ENCODE peak calls at places on chromosomes 3 and 15, in four cellular contexts. M is activated CD4-positive, alpha-beta T cell treated with anti-CD3 and anti-CD28 coated beads, Interleukin-2, amount 50 U/mL, for 24 hours; O is stimulated activated CD8-positive, alpha-beta memory T cell treated with anti-CD3 and anti-CD28 coated beads, Interleukin-15, amount 100 ng/mL, for 48 hours; H is EH. V is an unnamed sample.

GRCh38 chr3:33883538-33884203 is 85.2 kb downstream of the PDCD6IP start:
- DNase-seq in M (no peak), O (no peak), H (peak; percentile 53), V (peak; percentile 45)

GRCh38 chr15:69794643-69795461 is 302.9 kb downstream of the TLE3 start:
- DNase-seq in M (no peak), O (no peak), H (peak; percentile 76), V (no peak)

GRCh38 chr3:147943265-147943945 is 534.2 kb downstream of the ZIC1 start:
- DNase-seq in M (no peak), O (no peak), H (peak; percentile 96), V (no peak)

GRCh38 chr3:13274874-13275332 is 145.2 kb downstream of the NUP210 start:
- DNase-seq in M (no peak), O (no peak), H (no peak), V (no peak)

GRCh38 chr15:51649659-51650521 is 27.3 kb upstream of the DMXL2 start:
- DNase-seq in M (no peak), O (peak; percentile 10), H (peak; percentile 76), V (peak; percentile 67)

GRCh38 chr15:70090436-70091291 is 7.1 kb downstream of the TLE3 start:
- DNase-seq in M (no peak), O (no peak), H (no peak), V (no peak)

GRCh38 chr3:50442940-50443579 is 60.4 kb downstream of the CACNA2D2 start:
- DNase-seq in M (no peak), O (no peak), H (no peak), V (no peak)

GRCh38 chr15:92879949-92880725 is 20.0 kb upstream of the CHD2 start:
- DNase-seq in M (no peak), O (no peak), H (no peak), V (no peak)

V was measured in GM13976.